ENCODE peak calls at places on chromosomes 7 and 10, in five cellular contexts. One of them, this sample, is unnamed.

GRCh38 chr7:105224884-105225651 is 163.7 kb downstream of the SRPK2 start:
- DNase-seq in activated CD8-positive, alpha-beta memory T cell treated with anti-CD3 and anti-CD28 coated beads, Interleukin-2, amount 10 ng/mL, durations not matched to agents 7 days and 5 days: no peak
- DNase-seq in activated naive CD8-positive, alpha-beta T cell treated with anti-CD3 and anti-CD28 coated beads, Interleukin-2, amount 10 ng/mL, durations not matched to agents 7 days and 5 days: no peak
- DNase-seq in psoas muscle: no peak
- DNase-seq in ecto neural progenitor cell: no peak
- DNase-seq in this sample: no peak

GRCh38 chr7:73850781-73851207 is 8.5 kb upstream of the METTL27 start:
- DNase-seq in activated CD8-positive, alpha-beta memory T cell treated with anti-CD3 and anti-CD28 coated beads, Interleukin-2, amount 10 ng/mL, durations not matched to agents 7 days and 5 days: no peak
- DNase-seq in activated naive CD8-positive, alpha-beta T cell treated with anti-CD3 and anti-CD28 coated beads, Interleukin-2, amount 10 ng/mL, durations not matched to agents 7 days and 5 days: no peak
- DNase-seq in psoas muscle: no peak
- DNase-seq in ecto neural progenitor cell: no peak
- DNase-seq in this sample: no peak

GRCh38 chr7:30859940-30860623 is 51.6 kb upstream of the AQP1 start:
- DNase-seq in activated CD8-positive, alpha-beta memory T cell treated with anti-CD3 and anti-CD28 coated beads, Interleukin-2, amount 10 ng/mL, durations not matched to agents 7 days and 5 days: no peak
- DNase-seq in activated naive CD8-positive, alpha-beta T cell treated with anti-CD3 and anti-CD28 coated beads, Interleukin-2, amount 10 ng/mL, durations not matched to agents 7 days and 5 days: no peak
- DNase-seq in psoas muscle: no peak
- DNase-seq in ecto neural progenitor cell: no peak
- DNase-seq in this sample: no peak

GRCh38 chr10:122368502-122369254 is 5.8 kb upstream of the PLEKHA1 start:
- DNase-seq in activated CD8-positive, alpha-beta memory T cell treated with anti-CD3 and anti-CD28 coated beads, Interleukin-2, amount 10 ng/mL, durations not matched to agents 7 days and 5 days: no peak
- DNase-seq in activated naive CD8-positive, alpha-beta T cell treated with anti-CD3 and anti-CD28 coated beads, Interleukin-2, amount 10 ng/mL, durations not matched to agents 7 days and 5 days: no peak
- DNase-seq in psoas muscle: no peak
- DNase-seq in ecto neural progenitor cell: no peak
- DNase-seq in this sample: no peak

GRCh38 chr10:110629680-110630191 is 14.4 kb upstream of the RBM20 start:
- DNase-seq in activated CD8-positive, alpha-beta memory T cell treated with anti-CD3 and anti-CD28 coated beads, Interleukin-2, amount 10 ng/mL, durations not matched to agents 7 days and 5 days: no peak
- DNase-seq in activated naive CD8-positive, alpha-beta T cell treated with anti-CD3 and anti-CD28 coated beads, Interleukin-2, amount 10 ng/mL, durations not matched to agents 7 days and 5 days: no peak
- DNase-seq in psoas muscle: no peak
- DNase-seq in ecto neural progenitor cell: no peak
- DNase-seq in this sample: no peak

GRCh38 chr10:101512741-101513140 is 75.3 kb downstream of the POLL start:
- DNase-seq in activated CD8-positive, alpha-beta memory T cell treated with anti-CD3 and anti-CD28 coated beads, Interleukin-2, amount 10 ng/mL, durations not matched to agents 7 days and 5 days: no peak
- DNase-seq in activated naive CD8-positive, alpha-beta T cell treated with anti-CD3 and anti-CD28 coated beads, Interleukin-2, amount 10 ng/mL, durations not matched to agents 7 days and 5 days: no peak
- DNase-seq in psoas muscle: no peak
- DNase-seq in ecto neural progenitor cell: no peak
- DNase-seq in this sample: no peak

GRCh38 chr7:127809285-127809702 is 157.3 kb downstream of the SND1 start:
- DNase-seq in activated CD8-positive, alpha-beta memory T cell treated with anti-CD3 and anti-CD28 coated beads, Interleukin-2, amount 10 ng/mL, durations not matched to agents 7 days and 5 days: no peak
- DNase-seq in activated naive CD8-positive, alpha-beta T cell treated with anti-CD3 and anti-CD28 coated beads, Interleukin-2, amount 10 ng/mL, durations not matched to agents 7 days and 5 days: no peak
- DNase-seq in psoas muscle: peak; percentile 59
- DNase-seq in ecto neural progenitor cell: no peak
- DNase-seq in this sample: no peak

GRCh38 chr10:24784923-24785322 is 61.2 kb upstream of the ARHGAP21 start:
- DNase-seq in activated CD8-positive, alpha-beta memory T cell treated with anti-CD3 and anti-CD28 coated beads, Interleukin-2, amount 10 ng/mL, durations not matched to agents 7 days and 5 days: no peak
- DNase-seq in activated naive CD8-positive, alpha-beta T cell treated with anti-CD3 and anti-CD28 coated beads, Interleukin-2, amount 10 ng/mL, durations not matched to agents 7 days and 5 days: no peak
- DNase-seq in psoas muscle: no peak
- DNase-seq in ecto neural progenitor cell: no peak
- DNase-seq in this sample: no peak

GRCh38 chr7:15345216-15345615 is 216.6 kb downstream of the AGMO start:
- DNase-seq in activated CD8-positive, alpha-beta memory T cell treated with anti-CD3 and anti-CD28 coated beads, Interleukin-2, amount 10 ng/mL, durations not matched to agents 7 days and 5 days: no peak
- DNase-seq in activated naive CD8-positive, alpha-beta T cell treated with anti-CD3 and anti-CD28 coated beads, Interleukin-2, amount 10 ng/mL, durations not matched to agents 7 days and 5 days: no peak
- DNase-seq in psoas muscle: no peak
- DNase-seq in ecto neural progenitor cell: no peak
- DNase-seq in this sample: no peak

GRCh38 chr10:88116491-88116890 is 253.1 kb downstream of the PTEN start:
- DNase-seq in activated CD8-positive, alpha-beta memory T cell treated with anti-CD3 and anti-CD28 coated beads, Interleukin-2, amount 10 ng/mL, durations not matched to agents 7 days and 5 days: no peak
- DNase-seq in activated naive CD8-positive, alpha-beta T cell treated with anti-CD3 and anti-CD28 coated beads, Interleukin-2, amount 10 ng/mL, durations not matched to agents 7 days and 5 days: no peak
- DNase-seq in psoas muscle: no peak
- DNase-seq in ecto neural progenitor cell: no peak
- DNase-seq in this sample: no peak

GRCh38 chr7:132655071-132655761 is 78.9 kb upstream of the PLXNA4 start:
- DNase-seq in activated CD8-positive, alpha-beta memory T cell treated with anti-CD3 and anti-CD28 coated beads, Interleukin-2, amount 10 ng/mL, durations not matched to agents 7 days and 5 days: peak; percentile 84
- DNase-seq in activated naive CD8-positive, alpha-beta T cell treated with anti-CD3 and anti-CD28 coated beads, Interleukin-2, amount 10 ng/mL, durations not matched to agents 7 days and 5 days: peak; percentile 63
- DNase-seq in psoas muscle: peak; percentile 69
- DNase-seq in ecto neural progenitor cell: no peak
- DNase-seq in this sample: no peak

GRCh38 chr10:103967433-103968142 is 648 bp downstream of the SLK start:
- DNase-seq in activated CD8-positive, alpha-beta memory T cell treated with anti-CD3 and anti-CD28 coated beads, Interleukin-2, amount 10 ng/mL, durations not matched to agents 7 days and 5 days: no peak
- DNase-seq in activated naive CD8-positive, alpha-beta T cell treated with anti-CD3 and anti-CD28 coated beads, Interleukin-2, amount 10 ng/mL, durations not matched to agents 7 days and 5 days: no peak
- DNase-seq in psoas muscle: no peak
- DNase-seq in ecto neural progenitor cell: peak; percentile 51
- DNase-seq in this sample: no peak

This sample was measured in osteocyte.